ENCODE peak calls at places on chromosomes 12 and 14, in five cellular contexts. G is adrenal gland, N is lower leg skin, Q is NB4, C is prostate gland. V is an unnamed sample.

GRCh38 chr12:80925983-80926382 is 11.8 kb downstream of the LIN7A start:
- DNase-seq in N (no peak), Q (no peak), C (no peak), G (no peak), V (no peak)

GRCh38 chr12:53791735-53792326 is 40.1 kb upstream of the CISTR start:
- DNase-seq in Q (peak; percentile 57), C (no peak), G (no peak), N (no peak), V (no peak)

GRCh38 chr12:1474059-1474537 is 120.3 kb downstream of the FBXL14 start:
- DNase-seq in G (no peak), N (no peak), Q (peak; percentile 86), C (no peak), V (no peak)

GRCh38 chr12:12474931-12475485 is 87.7 kb downstream of the DUSP16 start:
- DNase-seq in C (no peak), Q (peak; percentile 14), N (no peak), G (no peak), V (no peak)

GRCh38 chr12:52691076-52691764 is 11.0 kb upstream of the KRT1 start:
- DNase-seq in N (no peak), G (no peak), Q (no peak), C (no peak), V (no peak)

GRCh38 chr12:114355389-114356088 is 50.4 kb downstream of the TBX5 start:
- DNase-seq in N (no peak), C (no peak), G (no peak), Q (peak; percentile 39), V (no peak)

GRCh38 chr12:130017571-130018449 is 114.0 kb upstream of the TMEM132D start:
- DNase-seq in N (no peak), G (no peak), Q (no peak), C (no peak), V (no peak)

GRCh38 chr12:97169922-97170321 is 262.9 kb downstream of the NEDD1 start:
- DNase-seq in Q (no peak), N (no peak), G (no peak), C (no peak), V (no peak)

GRCh38 chr12:89731614-89732013 is 23.0 kb upstream of the ATP2B1 start:
- DNase-seq in G (no peak), N (peak; percentile 62), Q (peak; percentile 67), C (no peak), V (no peak)

GRCh38 chr12:127273621-127274020 is 993.3 kb upstream of the TMEM132C start:
- DNase-seq in Q (no peak), G (no peak), C (no peak), N (no peak), V (no peak)

GRCh38 chr12:95351745-95352144 is 122.2 kb upstream of the METAP2 start:
- DNase-seq in C (no peak), Q (no peak), G (peak; percentile 17), N (no peak), V (no peak)

GRCh38 chr12:104249017-104249416 is 33.4 kb downstream of the TXNRD1 start:
- DNase-seq in N (no peak), C (no peak), G (no peak), Q (peak; percentile 18), V (no peak)

GRCh38 chr14:79328863-79329262 is 882.4 kb downstream of the DIO2 start:
- DNase-seq in C (no peak), N (no peak), Q (no peak), G (no peak), V (no peak)

GRCh38 chr12:27504506-27504905 is 19.5 kb upstream of the PPFIBP1 start:
- DNase-seq in N (no peak), G (no peak), C (no peak), Q (no peak), V (no peak)

GRCh38 chr12:4562034-4562657 is at the start of gene DYRK4:
- DNase-seq in G (peak; percentile 72), Q (no peak), N (peak; percentile 56), C (peak; percentile 31), V (peak; percentile 77)

GRCh38 chr14:67426983-67427601 is 15.1 kb upstream of the PLEK2 start:
- DNase-seq in N (peak; percentile 51), G (peak; percentile 80), C (peak; percentile 74), Q (peak; percentile 83), V (peak; percentile 69)

GRCh38 chr12:106183735-106184134 is 45.0 kb upstream of the NUAK1 start:
- DNase-seq in G (no peak), C (no peak), N (no peak), Q (no peak), V (no peak)

GRCh38 chr14:93538411-93538810 is 107.7 kb downstream of the UNC79 start:
- DNase-seq in N (no peak), G (no peak), Q (peak; percentile 52), C (no peak), V (no peak)

GRCh38 chr12:84920331-84920730 is 7.7 kb upstream of the SLC6A15 start:
- DNase-seq in G (no peak), Q (no peak), N (no peak), C (no peak), V (no peak)

GRCh38 chr12:128969480-128970055 is 116.3 kb downstream of the GLT1D1 start:
- DNase-seq in N (no peak), Q (peak; percentile 50), C (no peak), G (no peak), V (no peak)

DNA sequence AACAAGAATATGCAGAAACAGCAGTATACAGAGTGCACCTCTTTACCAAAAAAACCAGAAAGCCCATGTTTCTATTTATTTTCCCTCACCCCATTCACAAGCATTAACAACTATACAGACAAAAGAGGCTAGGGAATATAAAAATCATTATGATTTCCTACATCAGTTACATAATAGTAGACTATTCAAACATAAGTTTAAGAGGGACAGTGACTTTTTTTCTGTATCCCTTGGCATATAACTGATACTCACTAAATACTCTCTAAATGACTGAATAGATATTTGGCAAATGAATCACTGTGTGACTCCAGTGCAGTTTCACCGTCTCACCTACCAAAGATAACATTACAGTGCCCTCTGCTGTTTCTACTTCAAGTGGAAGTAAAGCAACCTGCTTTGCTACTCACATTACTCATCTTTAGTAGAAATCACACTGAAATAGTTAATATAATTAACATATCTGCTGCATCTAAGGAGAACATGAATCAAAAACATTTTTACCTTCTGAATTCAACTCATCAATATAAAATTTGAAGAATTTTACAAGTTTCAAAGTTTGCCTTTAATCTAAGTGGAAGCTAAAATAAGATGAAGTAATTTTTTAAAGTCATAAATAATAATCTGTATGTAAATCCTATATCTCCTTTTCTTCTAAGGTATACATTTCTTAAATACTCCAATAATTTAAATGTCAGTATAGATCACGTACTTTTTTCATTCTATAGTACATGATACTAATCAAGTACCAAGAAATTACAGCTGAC is 103.8 kb downstream of the OSBPL8 start:
- DNase-seq in G (peak; percentile 30), Q (peak; percentile 67), C (peak; percentile 14), N (no peak), V (no peak)
- TF ChIP-seq POLR2A in G (no peak), Q (no peak), C (no peak), N (no peak), V (no peak)

GRCh38 chr14:23352506-23353432 is at the start of gene SLC22A17:
- DNase-seq in C (peak; percentile 91), Q (no peak), N (peak; percentile 68), G (peak; percentile 81), V (peak; percentile 90)
- TF ChIP-seq POLR2A in C (peak; percentile 93), Q (no peak), N (no peak), G (peak; percentile 84), V (peak; percentile 75)

DNA sequence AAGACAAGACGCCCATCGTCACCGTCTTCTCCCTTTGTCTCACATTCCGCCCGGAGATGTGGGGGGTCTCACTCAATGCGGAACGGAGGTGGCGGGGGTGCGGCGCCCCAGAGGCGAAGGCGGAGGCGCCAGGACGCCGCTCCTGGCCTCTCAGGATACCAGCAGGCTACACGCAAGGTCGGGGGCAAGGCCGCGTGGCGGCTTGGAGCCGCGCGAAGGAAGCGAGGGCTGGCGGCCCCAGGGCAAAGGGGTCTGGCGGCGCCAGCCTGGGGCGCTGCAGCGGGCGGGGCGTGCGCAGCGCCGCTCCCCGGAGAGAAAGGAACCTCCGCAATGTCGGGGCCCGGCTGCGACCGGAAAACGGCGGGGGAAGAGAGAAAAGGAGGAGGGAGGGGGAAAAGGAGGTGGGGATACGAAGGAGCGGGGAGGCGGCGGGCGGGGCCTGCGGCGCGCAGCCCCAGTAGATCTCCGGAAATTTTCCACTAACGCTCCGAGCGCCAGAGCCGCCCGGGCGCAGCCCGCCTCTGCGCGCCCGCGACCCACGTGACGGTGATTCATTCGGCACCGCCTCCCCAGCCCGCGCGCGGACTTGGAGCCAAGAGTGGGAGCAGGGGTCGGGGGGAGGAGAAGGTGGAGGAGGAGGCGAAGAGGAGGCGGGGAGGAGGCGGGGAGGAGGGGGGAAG is 10.5 kb upstream of the SLC38A2 start:
- DNase-seq in C (peak; percentile 97), G (peak; percentile 98), Q (peak; percentile 98), N (peak; percentile 96), V (peak; percentile 99)
- TF ChIP-seq POLR2A in C (peak; percentile 96), G (peak; percentile 84), Q (peak; percentile 97), N (no peak), V (peak; percentile 93)

DNA sequence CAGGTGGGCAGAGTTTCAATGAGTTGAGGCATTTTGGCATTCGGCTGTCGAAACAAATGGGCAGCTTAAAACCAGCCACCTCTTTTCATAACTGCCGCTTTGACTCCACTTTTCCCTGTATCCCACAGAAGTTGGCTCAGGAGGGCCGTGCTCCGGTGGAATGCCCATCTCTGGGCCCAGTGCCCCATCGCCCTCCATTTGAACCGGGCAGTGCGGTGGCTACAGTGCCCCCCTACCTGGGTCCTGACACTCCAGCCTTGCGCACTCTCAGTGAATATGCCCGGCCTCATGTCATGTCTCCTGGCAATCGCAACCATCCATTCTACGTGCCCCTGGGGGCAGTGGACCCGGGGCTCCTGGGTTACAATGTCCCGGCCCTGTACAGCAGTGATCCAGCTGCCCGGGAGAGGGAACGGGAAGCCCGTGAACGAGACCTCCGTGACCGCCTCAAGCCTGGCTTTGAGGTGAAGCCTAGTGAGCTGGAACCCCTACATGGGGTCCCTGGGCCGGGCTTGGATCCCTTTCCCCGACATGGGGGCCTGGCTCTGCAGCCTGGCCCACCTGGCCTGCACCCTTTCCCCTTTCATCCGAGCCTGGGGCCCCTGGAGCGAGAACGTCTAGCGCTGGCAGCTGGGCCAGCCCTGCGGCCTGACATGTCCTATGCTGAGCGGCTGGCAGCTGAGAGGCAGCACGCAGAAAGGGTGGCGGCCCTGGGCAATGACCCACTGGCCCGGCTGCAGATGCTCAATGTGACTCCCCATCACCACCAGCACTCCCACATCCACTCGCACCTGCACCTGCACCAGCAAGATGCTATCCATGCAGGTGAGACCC is 5.0 kb upstream of the RNU7-1 start:
- DNase-seq in N (no peak), C (no peak), Q (no peak), G (no peak), V (peak; percentile 58)
- TF ChIP-seq POLR2A in N (no peak), C (no peak), Q (no peak), G (no peak), V (no peak)

GRCh38 chr12:6205144-6205539 is 4.9 kb downstream of the CD9 start:
- DNase-seq in Q (peak; percentile 72), C (peak; percentile 64), G (no peak), N (no peak), V (peak; percentile 70)
- TF ChIP-seq POLR2A in Q (no peak), C (no peak), G (no peak), N (no peak), V (no peak)

GRCh38 chr12:68930178-68930577 is 2.8 kb downstream of the CPM start:
- DNase-seq in C (no peak), N (no peak), G (no peak), Q (no peak), V (no peak)

GRCh38 chr12:68934392-68934791 is 1.4 kb upstream of the CPM start:
- DNase-seq in N (no peak), C (no peak), Q (no peak), G (no peak), V (no peak)

GRCh38 chr12:68932123-68932700 is 759 bp downstream of the CPM start:
- DNase-seq in G (no peak), N (no peak), Q (peak; percentile 56), C (no peak), V (no peak)

GRCh38 chr12:68933564-68933893 is 558 bp upstream of the CPM start:
- DNase-seq in N (no peak), Q (no peak), C (no peak), G (no peak), V (no peak)

GRCh38 chr12:68932701-68933563 is at the start of gene CPM:
- DNase-seq in G (peak; percentile 82), C (peak; percentile 75), N (peak; percentile 47), Q (peak; percentile 66), V (peak; percentile 75)
- TF ChIP-seq POLR2A in G (peak; percentile 66), C (peak; percentile 89), N (peak; percentile 51), Q (no peak), V (peak; percentile 81)